ENCODE peak calls at places on chromosomes 1 and 21, in five cellular contexts. S is stimulated activated CD8-positive, alpha-beta memory T cell treated with anti-CD3 and anti-CD28 coated beads, Interleukin-15, amount 100 ng/mL, for 24 hours; L is AG09309; F is left colon; N is NCI-H69. G is an unnamed sample.

GRCh38 chr1:119481951-119482350 is 25.1 kb upstream of the HSD3B1 start:
- DNase-seq in L (no peak), N (no peak), S (no peak), F (no peak), G (no peak)

GRCh38 chr1:78527706-78528105 is 36.9 kb downstream of the PTGFR start:
- DNase-seq in L (no peak), S (no peak), N (no peak), F (no peak), G (no peak)

GRCh38 chr1:165843304-165843703 is 15.9 kb downstream of the UCK2 start:
- DNase-seq in S (no peak), F (no peak), N (peak; percentile 28), L (no peak), G (no peak)

GRCh38 chr1:115669886-115670285 is 28.1 kb downstream of the VANGL1 start:
- DNase-seq in L (no peak), N (no peak), S (no peak), F (no peak), G (no peak)

GRCh38 chr1:42736571-42737200 is 3.4 kb downstream of the CLDN19 start:
- DNase-seq in S (no peak), N (no peak), L (no peak), F (no peak), G (no peak)

GRCh38 chr1:43538969-43539368 is 8.3 kb downstream of the PTPRF start:
- DNase-seq in S (no peak), F (no peak), L (no peak), N (no peak), G (no peak)

GRCh38 chr1:50796277-50796676 is 163.8 kb downstream of the FAF1 start:
- DNase-seq in L (no peak), N (no peak), F (no peak), S (no peak), G (no peak)

GRCh38 chr1:237638555-237638954 is 252.2 kb downstream of the ZP4 start:
- DNase-seq in F (no peak), S (no peak), N (no peak), L (no peak), G (no peak)

GRCh38 chr1:238999944-239000343 is 386.4 kb upstream of the CHRM3 start:
- DNase-seq in F (no peak), S (no peak), N (no peak), L (no peak), G (no peak)

GRCh38 chr1:17668195-17668594 is 86.9 kb upstream of the ACTL8 start:
- DNase-seq in S (no peak), N (no peak), L (no peak), F (no peak), G (no peak)

GRCh38 chr1:75855010-75855409 is 58.3 kb downstream of the MSH4 start:
- DNase-seq in N (no peak), S (no peak), F (no peak), L (peak; percentile 3), G (no peak)

GRCh38 chr1:18256318-18257235 is 149.0 kb downstream of the IGSF21 start:
- DNase-seq in F (peak; percentile 28), N (peak; percentile 95), L (no peak), S (no peak), G (peak; percentile 34)

GRCh38 chr1:235783148-235783776 is 83.4 kb downstream of the LYST start:
- DNase-seq in N (peak; percentile 59), L (peak; percentile 27), S (no peak), F (no peak), G (peak; percentile 69)

GRCh38 chr1:205270764-205271163 is 43.0 kb downstream of the TMCC2 start:
- DNase-seq in S (no peak), L (no peak), F (no peak), N (no peak), G (no peak)

GRCh38 chr1:23634840-23635642 is 56.6 kb upstream of the RPL11 start:
- DNase-seq in L (peak; percentile 50), F (peak; percentile 53), N (peak; percentile 67), S (no peak), G (peak; percentile 73)

GRCh38 chr1:19478241-19478780 is 7.0 kb downstream of the CAPZB start:
- DNase-seq in L (no peak), F (no peak), N (no peak), S (no peak), G (no peak)

GRCh38 chr21:45822429-45823099 is 159.0 kb upstream of the COL6A1 start:
- DNase-seq in L (no peak), S (no peak), F (no peak), N (no peak), G (no peak)

GRCh38 chr1:145908653-145909052 is 1.2 kb downstream of the ITGA10 start:
- DNase-seq in S (no peak), N (no peak), L (no peak), F (no peak), G (no peak)

GRCh38 chr1:39392851-39393573 is 98.4 kb upstream of the BMP8A start:
- DNase-seq in S (no peak), N (no peak), L (no peak), F (no peak), G (no peak)

GRCh38 chr1:26976621-26977510 is 16.6 kb upstream of the KDF1 start:
- DNase-seq in L (no peak), F (no peak), S (no peak), N (no peak), G (no peak)

GRCh38 chr21:35614412-35614901 is 445.9 kb downstream of the SETD4 start:
- DNase-seq in S (no peak), N (peak; percentile 26), L (no peak), F (no peak), G (no peak)

GRCh38 chr1:86933562-86934377 is 19.3 kb downstream of the HS2ST1 start:
- DNase-seq in N (peak; percentile 30), S (no peak), L (no peak), F (no peak), G (peak; percentile 83)

GRCh38 chr1:61207416-61207815 is 125.1 kb downstream of the NFIA start:
- DNase-seq in L (no peak), N (no peak), F (no peak), S (no peak), G (no peak)

GRCh38 chr1:6899141-6899540 is 113.9 kb downstream of the CAMTA1 start:
- DNase-seq in N (no peak), L (no peak), F (no peak), S (no peak), G (no peak)

GRCh38 chr1:160342520-160342919 is 530 bp downstream of the COPA start:
- DNase-seq in L (no peak), N (peak; percentile 47), S (no peak), F (no peak), G (no peak)

GRCh38 chr21:31347435-31348032 is 3.5 kb upstream of the TIAM1 start:
- DNase-seq in S (no peak), L (no peak), F (no peak), N (peak; percentile 33), G (peak; percentile 19)

GRCh38 chr1:202010042-202011015 is at the start of gene ELF3:
- DNase-seq in N (peak; percentile 99), L (no peak), S (no peak), F (peak; percentile 96), G (no peak)

GRCh38 chr1:38076038-38076437 is 29.4 kb upstream of the POU3F1 start:
- DNase-seq in L (no peak), F (no peak), N (no peak), S (no peak), G (peak; percentile 61)

GRCh38 chr1:201506573-201507567 is at the start of gene CSRP1:
- DNase-seq in L (no peak), S (peak; percentile 58), N (peak; percentile 91), F (peak; percentile 93), G (peak; percentile 34)

GRCh38 chr1:1006305-1007159 is 6.6 kb upstream of the HES4 start:
- DNase-seq in S (no peak), F (peak; percentile 87), N (peak; percentile 17), L (no peak), G (no peak)

GRCh38 chr1:89839516-89839915 is 18.7 kb downstream of the LRRC8D start:
- DNase-seq in F (no peak), S (no peak), N (no peak), L (no peak), G (no peak)

GRCh38 chr1:205917466-205918248 is 25.6 kb downstream of the SLC26A9 start:
- DNase-seq in L (no peak), N (peak; percentile 39), F (no peak), S (no peak), G (no peak)

GRCh38 chr1:246435421-246436041 is 71.5 kb downstream of the SMYD3 start:
- DNase-seq in N (no peak), F (no peak), S (no peak), L (no peak), G (no peak)

G was measured in HAP-1.